ENCODE peak calls at places on chromosomes 16 and 17, in four cellular contexts. P, C, Q and B are unnamed samples. For H3K4me1, the result is how much of the 10 kb centered on the place peaks cover.

GRCh38 chr17:38598536-38598935 is 7.2 kb downstream of the SRCIN1 start:
- DNase-seq in P (no peak), C (peak), Q (no peak), B (no peak)

GRCh38 chr16:4945560-4946502 is 8.9 kb upstream of the PPL start:
- DNase-seq in C (peak), P (peak), Q (peak), B (peak)

GRCh38 chr17:12907477-12907876 is 110.3 kb downstream of the ELAC2 start:
- DNase-seq in Q (no peak), P (no peak), C (no peak), B (no peak)

GRCh38 chr17:1289695-1290094 is 10.2 kb downstream of the TRARG1 start:
- DNase-seq in P (no peak), C (no peak), Q (no peak), B (no peak)

GRCh38 chr16:30609002-30609927 is 924 bp downstream of the ZNF689 start:
- DNase-seq in Q (peak), P (peak), C (no peak), B (peak)

GRCh38 chr17:75778861-75779249 is 5.8 kb upstream of the UNK start:
- DNase-seq in Q (no peak), P (peak), C (peak), B (no peak)

GRCh38 chr17:57279432-57279831 is 23.1 kb downstream of the MSI2 start:
- DNase-seq in Q (no peak), P (no peak), C (no peak), B (no peak)

GRCh38 chr17:80123791-80124190 is 22.4 kb downstream of the GAA start:
- DNase-seq in P (no peak), C (no peak), Q (no peak), B (no peak)

GRCh38 chr16:28537964-28538732 is 626 bp downstream of the NUPR1 start:
- DNase-seq in C (no peak), Q (peak), P (no peak), B (no peak)
- H3K4me1 ChIP-seq in C (under half), Q (under half), P (under half), B (under half)

GRCh38 chr17:44775136-44775837 is 16.5 kb downstream of the ADAM11 start:
- DNase-seq in Q (peak), P (peak), C (no peak), B (peak)
- TF ChIP-seq CTCF in Q (peak), P (peak), C (no peak), B (no peak)

DNA sequence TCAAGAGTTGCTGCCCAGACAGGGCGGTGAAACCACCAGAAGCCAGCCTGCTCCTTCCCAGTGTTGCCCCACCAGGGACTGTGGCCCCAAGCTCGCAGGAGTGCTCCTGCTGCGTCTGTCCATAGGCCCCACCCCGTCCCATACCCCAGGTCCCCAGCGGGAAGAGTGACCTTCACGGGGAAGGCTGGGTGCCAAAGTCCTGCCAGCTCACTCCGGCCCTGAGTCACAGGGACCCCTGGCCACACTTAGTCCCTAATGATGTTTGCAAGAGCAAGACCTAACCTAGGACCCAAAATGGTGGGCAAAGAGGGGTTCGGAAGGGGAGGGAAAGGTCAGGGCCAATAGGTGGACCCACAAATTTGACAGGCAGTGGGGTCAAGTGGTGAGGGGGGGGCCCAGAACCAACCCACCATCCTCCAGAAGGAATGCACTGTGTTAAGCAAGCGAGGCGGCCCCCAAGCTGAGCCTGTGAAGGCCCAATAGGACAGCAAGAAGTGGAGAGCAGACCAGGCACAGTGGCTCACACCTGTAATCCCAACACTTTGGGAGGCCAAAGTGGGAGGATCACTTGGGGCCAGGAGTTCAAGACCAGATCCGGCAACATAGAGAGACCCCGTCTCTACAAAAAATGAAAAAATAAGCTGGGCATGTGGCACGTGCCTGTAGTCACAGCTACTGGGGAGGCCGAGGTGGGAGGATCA is 3.3 kb downstream of the DOK4 start:
- DNase-seq in Q (no peak), P (no peak), C (no peak), B (no peak)
- H3K4me1 ChIP-seq in Q (under half), P (under half), C (half or more), B (under half)

GRCh38 chr17:77419547-77420475 is 279.0 kb downstream of the SEC14L1 start:
- DNase-seq in C (peak), Q (no peak), P (no peak), B (no peak)

GRCh38 chr17:77420804-77421634 is 280.2 kb downstream of the SEC14L1 start:
- DNase-seq in C (no peak), P (no peak), Q (peak), B (no peak)

GRCh38 chr17:77421635-77421982 is 280.8 kb downstream of the SEC14L1 start:
- DNase-seq in P (no peak), Q (no peak), C (no peak), B (no peak)

GRCh38 chr17:77419095-77419494 is 278.3 kb downstream of the SEC14L1 start:
- DNase-seq in P (no peak), C (no peak), Q (no peak), B (peak)

GRCh38 chr17:77420476-77420803 is 279.7 kb downstream of the SEC14L1 start:
- DNase-seq in P (no peak), C (no peak), Q (no peak), B (no peak)
- TF ChIP-seq CTCF in P (no peak), C (no peak), Q (no peak), B (no peak)

GRCh38 chr16:67941469-67942199 is 2.3 kb downstream of the LCAT start:
- DNase-seq in P (no peak), C (no peak), Q (no peak), B (no peak)
- H3K4me1 ChIP-seq in P (half or more), C (under half), Q (under half), B (under half)

DNA sequence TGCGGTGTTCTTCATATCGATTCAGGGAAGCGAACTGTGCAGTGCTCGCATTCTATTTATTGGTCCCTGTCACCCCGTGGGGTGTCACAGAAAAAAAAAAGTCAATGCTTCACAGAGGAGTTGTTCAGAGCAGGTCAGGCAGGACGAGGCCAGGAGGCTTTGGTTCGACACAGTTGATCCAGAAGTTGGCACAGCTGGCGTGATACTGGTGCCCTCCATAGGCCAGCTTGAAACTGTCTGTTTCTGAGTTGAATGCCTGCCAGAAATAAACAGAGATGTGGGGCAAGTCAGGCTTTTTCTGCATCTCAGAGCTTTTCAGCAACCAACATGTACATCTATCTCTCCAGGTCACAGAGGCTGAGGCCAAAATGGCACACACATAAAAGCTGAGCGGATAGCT is 29.1 kb downstream of the DUSP14 start:
- DNase-seq in C (no peak), Q (no peak), P (no peak), B (no peak)
- TF ChIP-seq CTCF in C (no peak), Q (no peak), P (peak), B (no peak)